ENCODE peak calls at places on chromosome 5, in eight cellular contexts. Y, B, V, J, R, P, X and I are unnamed samples.

GRCh38 chr5:177129206-177129605 is 4.4 kb upstream of the NSD1 start:
- DNase-seq in B (no peak), X (no peak), J (no peak), V (no peak), P (no peak), Y (no peak), R (no peak), I (no peak)

GRCh38 chr5:139462582-139463276 is at the start of gene ECSCR:
- DNase-seq in R (no peak), Y (no peak), V (no peak), P (peak), J (no peak), B (peak), X (no peak), I (no peak)

GRCh38 chr5:55037046-55037771 is 13.2 kb downstream of the GZMK start:
- DNase-seq in X (peak), P (no peak), R (no peak), J (peak), V (no peak), B (no peak), Y (peak), I (no peak)

GRCh38 chr5:73434461-73434860 is 14.1 kb downstream of the FOXD1 start:
- DNase-seq in P (no peak), Y (no peak), V (no peak), R (no peak), B (no peak), X (no peak), J (no peak), I (no peak)

GRCh38 chr5:126384985-126385384 is 38.2 kb upstream of the GRAMD2B start:
- DNase-seq in R (no peak), X (peak), B (no peak), J (no peak), P (peak), V (no peak), Y (no peak), I (no peak)

GRCh38 chr5:126124706-126125345 is 298.4 kb upstream of the GRAMD2B start:
- DNase-seq in B (no peak), J (peak), P (peak), R (no peak), X (peak), Y (no peak), V (no peak), I (no peak)

GRCh38 chr5:127229185-127229889 is 61.3 kb upstream of the MEGF10 start:
- DNase-seq in X (no peak), P (no peak), B (peak), J (no peak), Y (peak), R (peak), V (peak), I (peak)

GRCh38 chr5:152529456-152529855 is 124.4 kb upstream of the NMUR2 start:
- DNase-seq in V (no peak), B (no peak), R (no peak), P (no peak), Y (no peak), J (no peak), X (no peak), I (no peak)

GRCh38 chr5:130425405-130425804 is 521.1 kb downstream of the CHSY3 start:
- DNase-seq in P (no peak), J (no peak), V (no peak), X (no peak), B (no peak), Y (no peak), R (no peak), I (no peak)

GRCh38 chr5:132681983-132682382 is 8.2 kb downstream of the IL4 start:
- DNase-seq in V (no peak), Y (no peak), R (no peak), B (no peak), P (no peak), X (no peak), J (no peak), I (no peak)

GRCh38 chr5:62348723-62349481 is 42.9 kb downstream of the KIF2A start:
- DNase-seq in B (no peak), R (no peak), V (no peak), P (no peak), J (no peak), X (no peak), Y (no peak), I (no peak)

GRCh38 chr5:62354028-62354874 is 48.2 kb downstream of the KIF2A start:
- DNase-seq in R (no peak), Y (no peak), V (peak), P (peak), X (peak), B (peak), J (peak), I (no peak)
- TF ChIP-seq CTCF in R (peak), Y (peak), V (peak), P (peak), X (peak), B (peak), J (peak), I (peak)

DNA sequence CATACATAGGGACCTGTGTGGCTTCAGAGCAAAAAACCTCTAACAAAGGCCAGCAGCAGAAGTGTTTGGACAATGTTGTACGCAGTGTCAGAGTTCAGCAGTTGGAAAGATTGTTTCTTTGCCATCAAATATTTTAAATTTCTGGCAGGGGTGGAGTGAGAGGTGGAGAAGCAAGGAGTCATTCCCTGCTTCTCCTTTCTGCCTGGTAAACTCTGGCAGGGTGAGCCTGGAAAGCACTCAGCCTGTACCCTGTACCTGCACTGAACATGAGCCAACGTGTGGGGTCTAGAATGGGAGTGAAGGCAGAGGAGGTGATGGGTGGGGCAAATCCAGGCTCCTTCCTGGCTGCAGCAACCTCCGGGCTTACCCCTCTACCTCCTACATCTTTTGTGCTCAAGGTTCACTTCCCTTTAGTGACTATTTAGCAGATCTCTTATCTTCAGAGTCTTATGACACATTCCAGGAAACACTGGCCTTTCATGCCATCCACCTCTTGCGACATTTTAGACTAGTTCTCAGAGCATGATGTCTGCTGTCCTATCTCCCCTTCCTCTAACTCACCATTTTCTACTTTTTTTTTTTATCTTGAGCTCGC is 445.0 kb upstream of the PIK3R1 start:
- DNase-seq in R (no peak), V (peak), P (no peak), B (no peak), X (no peak), Y (no peak), J (no peak), I (no peak)
- TF ChIP-seq CTCF in R (no peak), V (no peak), P (no peak), B (no peak), X (no peak), Y (no peak), J (no peak), I (no peak)

GRCh38 chr5:147234098-147234824 is 565 bp upstream of the STK32A start:
- DNase-seq in B (no peak), P (no peak), Y (no peak), J (no peak), X (peak), V (no peak), R (no peak), I (no peak)

GRCh38 chr5:147240266-147240985 is 5.6 kb downstream of the STK32A start:
- DNase-seq in X (no peak), R (no peak), P (no peak), V (no peak), Y (no peak), B (no peak), J (no peak), I (no peak)

GRCh38 chr5:147234825-147235635 is at the start of gene STK32A:
- DNase-seq in Y (peak), J (no peak), V (no peak), X (peak), R (no peak), B (no peak), P (no peak), I (peak)
- TF ChIP-seq CTCF in Y (peak), J (no peak), V (no peak), X (no peak), R (no peak), B (no peak), P (no peak), I (peak)

DNA sequence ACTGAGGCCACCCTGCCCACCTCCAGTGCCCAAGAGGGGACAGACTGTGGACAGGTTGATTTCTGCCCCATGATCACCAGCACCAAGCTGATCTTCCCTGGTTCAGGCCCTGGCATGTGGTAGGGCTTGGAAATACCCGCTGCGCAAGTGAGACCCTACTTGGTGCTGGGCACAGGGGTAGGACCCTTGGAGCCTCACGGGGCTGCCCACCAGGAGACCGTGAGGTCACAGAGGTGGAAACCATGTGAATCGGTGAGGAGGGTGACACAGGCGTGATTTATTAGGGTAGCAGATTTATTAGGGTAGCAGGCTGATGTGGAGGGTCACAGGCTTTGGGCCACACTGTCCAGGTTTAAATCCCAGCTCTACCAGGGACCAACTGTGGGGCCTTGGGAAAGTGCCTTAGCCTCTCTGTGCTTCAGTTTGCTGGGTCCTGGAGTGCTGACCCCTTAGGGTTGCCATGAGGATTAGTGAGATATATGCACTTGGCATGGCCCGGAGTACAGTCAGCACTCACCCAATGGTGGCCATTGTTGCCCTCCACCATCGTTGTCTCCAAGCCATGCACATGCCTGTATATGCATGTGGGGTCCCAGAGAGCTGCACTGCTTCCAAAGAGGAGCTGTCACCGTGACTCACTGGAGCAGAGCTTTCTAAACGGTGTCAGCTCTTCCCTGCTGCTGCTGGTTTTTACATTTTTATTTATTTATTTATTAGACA is 20.9 kb upstream of the DUSP1 start:
- DNase-seq in P (no peak), J (no peak), Y (no peak), V (no peak), R (no peak), X (no peak), B (no peak), I (no peak)
- TF ChIP-seq CTCF in P (no peak), J (no peak), Y (no peak), V (no peak), R (no peak), X (no peak), B (no peak), I (no peak)